ENCODE peak calls at places on chromosome 11, in four cellular contexts. C is fibroblast of lung, F is neural progenitor cell, U is mammary epithelial cell. N is an unnamed sample.

GRCh38 chr11:4862447-4863236 is 13.6 kb upstream of the OR51S1 start:
- DNase-seq in C (no peak), F (peak), U (no peak), N (no peak)

GRCh38 chr11:117145393-117145761 is 1.3 kb downstream of the PAFAH1B2 start:
- DNase-seq in F (peak), C (peak), U (peak), N (no peak)

GRCh38 chr11:6604081-6604626 is 580 bp downstream of the ILK start:
- DNase-seq in F (peak), U (peak), C (peak), N (no peak)

GRCh38 chr11:111045408-111045806 is 200.1 kb upstream of the POU2AF2 start:
- DNase-seq in C (no peak), F (no peak), U (no peak), N (no peak)

GRCh38 chr11:112400615-112401014 is 140.0 kb upstream of the PLET1 start:
- DNase-seq in F (no peak), C (no peak), U (no peak), N (no peak)

GRCh38 chr11:8720376-8720775 is 37.8 kb downstream of the RPL27A start:
- DNase-seq in U (no peak), C (no peak), F (no peak), N (no peak)

GRCh38 chr11:66317766-66318575 is 1.1 kb upstream of the CD248 start:
- DNase-seq in U (peak), F (peak), C (peak), N (no peak)

GRCh38 chr11:17046690-17047089 is 30.8 kb downstream of the RPS13 start:
- DNase-seq in U (no peak), C (no peak), F (no peak), N (no peak)

DNA sequence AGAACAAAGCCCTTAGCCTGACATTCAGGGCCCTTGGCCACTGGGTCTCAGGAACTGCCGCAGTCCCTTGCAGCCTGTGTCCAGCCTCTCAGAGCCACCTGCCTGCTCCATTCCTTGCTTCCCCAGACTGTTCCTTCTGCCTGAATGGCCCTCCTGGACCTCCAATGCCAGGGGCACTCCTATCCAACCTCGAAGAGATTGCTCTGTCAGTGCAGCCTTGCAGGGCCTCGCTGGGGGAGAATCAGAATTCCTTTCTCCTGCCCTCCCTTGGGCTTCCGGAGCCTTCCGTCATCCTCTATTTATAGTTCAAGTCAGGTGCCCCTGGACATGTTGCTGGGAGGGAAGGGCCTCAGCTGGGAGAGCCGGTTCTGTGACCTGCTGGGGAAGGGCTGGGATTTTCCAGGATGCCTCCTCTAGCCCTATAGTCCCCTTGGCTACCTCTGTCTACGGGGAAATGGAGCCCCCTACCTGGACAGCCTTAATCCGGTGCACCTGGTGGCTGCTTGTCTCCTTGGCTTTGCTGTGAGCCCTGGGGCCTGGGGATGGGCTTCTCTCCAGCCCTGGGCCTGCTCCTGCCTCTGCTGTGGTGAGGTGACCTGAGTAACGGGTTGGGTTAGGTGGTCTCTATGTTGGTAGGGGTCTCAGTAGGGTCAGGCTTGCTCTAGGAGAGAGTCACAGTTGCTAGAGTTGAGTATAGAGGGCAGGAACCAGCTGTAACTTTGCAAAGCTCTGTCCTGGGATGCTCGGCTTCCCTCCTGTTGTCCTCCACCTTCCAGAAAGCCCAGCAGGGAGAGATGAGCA is 45.9 kb upstream of the SYT7 start:
- DNase-seq in F (no peak), U (peak), C (peak), N (no peak)
- H3K9ac ChIP-seq in F (no peak), U (peak), C (no peak), N (no peak)

GRCh38 chr11:46383404-46383758 is 1.9 kb downstream of the MDK start:
- DNase-seq in U (no peak), F (no peak), C (no peak), N (no peak)

GRCh38 chr11:46382644-46383403 is 1.4 kb downstream of the MDK start:
- DNase-seq in U (no peak), F (peak), C (peak), N (no peak)

GRCh38 chr11:46380340-46381045 is 976 bp upstream of the MDK start:
- DNase-seq in U (no peak), F (peak), C (peak), N (no peak)

GRCh38 chr11:46381836-46382643 is 571 bp downstream of the MDK start:
- DNase-seq in F (peak), C (peak), U (no peak), N (no peak)

DNA sequence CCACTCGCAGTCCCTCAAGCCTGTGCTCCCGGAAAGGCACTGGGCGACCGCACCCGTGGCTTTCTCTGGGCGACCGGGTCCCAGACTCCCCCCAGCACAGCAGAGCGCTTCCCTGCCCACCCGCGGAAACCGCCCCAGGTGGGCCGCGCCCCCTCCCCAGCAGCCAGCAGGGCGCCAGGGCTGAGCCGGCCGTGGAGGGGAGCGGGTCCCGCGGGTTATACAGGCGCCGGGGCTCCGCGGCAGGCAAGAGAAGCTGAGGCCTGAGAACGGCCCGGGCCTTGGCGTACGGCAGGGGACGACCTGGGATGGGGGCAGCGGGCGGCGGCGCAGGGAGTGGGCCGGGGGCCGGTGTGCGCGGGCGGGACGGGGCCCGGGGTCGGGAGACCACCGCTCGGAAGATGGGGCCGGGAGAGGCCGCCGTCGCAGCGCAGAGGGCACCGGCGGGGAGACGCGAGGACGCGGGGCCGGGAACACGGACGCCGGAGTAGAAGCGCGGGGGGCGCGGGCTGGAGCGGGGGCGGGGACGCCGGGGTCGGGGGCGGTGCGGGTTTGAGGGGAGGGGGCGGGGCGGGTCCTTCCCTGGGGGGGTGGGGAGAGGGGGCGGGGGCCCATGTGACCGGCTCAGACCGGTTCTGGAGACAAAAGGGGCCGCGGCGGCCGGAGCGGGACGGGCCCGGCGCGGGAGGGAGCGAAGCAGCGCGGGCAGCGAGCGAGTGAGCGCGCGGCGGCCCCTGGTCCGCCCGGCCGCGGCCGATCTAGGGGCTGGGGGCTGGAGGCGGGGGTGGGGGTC is at the start of gene MDK:
- DNase-seq in F (peak), C (no peak), U (no peak), N (no peak)
- TF ChIP-seq EZH2 in F (no peak), C (no peak), U (no peak), N (no peak)

GRCh38 chr11:2097356-2097997 is 41.7 kb downstream of the IGF2 start:
- DNase-seq in C (peak), U (no peak), F (peak), N (no peak)
- H2AFZ ChIP-seq in C (peak), U (no peak), F (no peak), N (no peak)

GRCh38 chr11:73929388-73929787 is 21.4 kb upstream of the DNAJB13 start:
- DNase-seq in C (no peak), U (no peak), F (no peak), N (no peak)

GRCh38 chr11:73931951-73932350 is 18.9 kb upstream of the DNAJB13 start:
- DNase-seq in U (no peak), C (no peak), F (no peak), N (no peak)

GRCh38 chr11:73931039-73931645 is 19.7 kb upstream of the DNAJB13 start:
- DNase-seq in F (peak), C (peak), U (peak), N (no peak)
- H3K9ac ChIP-seq in F (no peak), C (no peak), U (no peak), N (no peak)

GRCh38 chr11:13965337-13965736 is 2.8 kb downstream of the SPON1 start:
- DNase-seq in C (no peak), U (no peak), F (peak), N (no peak)

GRCh38 chr11:13962562-13963168 is at the start of gene SPON1:
- DNase-seq in F (peak), C (peak), U (peak), N (no peak)

GRCh38 chr11:13964771-13965074 is 2.2 kb downstream of the SPON1 start:
- DNase-seq in U (no peak), F (no peak), C (no peak), N (no peak)

GRCh38 chr11:13963169-13963948 is 836 bp downstream of the SPON1 start:
- DNase-seq in U (no peak), F (peak), C (peak), N (no peak)

DNA sequence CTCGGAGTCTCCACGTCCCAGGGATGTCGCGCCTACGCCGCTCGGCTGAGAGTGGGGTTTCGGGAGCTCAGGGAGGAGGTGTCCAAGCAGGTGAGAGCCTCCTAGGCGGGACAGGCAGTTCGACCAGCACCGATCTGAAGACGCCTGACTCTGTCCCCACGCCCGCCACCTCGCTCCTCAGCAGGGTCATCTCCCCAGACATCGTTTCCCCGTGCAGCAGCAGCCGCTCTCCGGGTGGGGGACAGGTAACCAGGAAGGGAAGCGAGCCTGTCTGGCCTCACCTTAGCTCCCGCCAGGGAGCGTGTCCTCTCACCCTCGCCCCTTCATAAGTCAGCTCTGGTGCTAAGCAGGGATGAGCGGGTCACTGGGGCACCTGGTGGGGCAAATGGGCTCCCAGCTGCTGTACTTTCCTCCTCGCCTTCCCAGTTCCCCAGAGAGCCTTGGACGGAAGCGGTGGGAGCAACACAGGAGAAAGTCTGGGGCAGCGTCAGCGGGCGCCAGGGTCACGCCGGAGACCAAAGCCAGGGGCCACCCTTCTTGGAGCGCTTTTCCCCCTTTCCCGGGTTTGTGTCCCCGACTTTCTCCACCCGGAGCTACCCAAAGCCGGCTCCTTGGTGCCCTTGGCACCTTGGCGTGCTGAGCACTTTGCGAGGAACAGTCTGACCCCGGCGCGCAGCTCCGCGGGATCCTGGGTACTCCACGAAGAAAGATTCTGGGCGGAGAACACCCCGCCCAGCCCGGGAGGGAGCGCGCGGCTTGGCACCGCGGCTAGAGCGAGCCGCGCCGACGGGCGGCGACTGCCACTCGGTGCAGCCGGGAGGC is 1.6 kb downstream of the SPON1 start:
- DNase-seq in U (no peak), F (peak), C (no peak), N (no peak)
- TF ChIP-seq EZH2 in U (peak), F (peak), C (peak), N (peak)

GRCh38 chr11:82701847-82702520 is 31.7 kb downstream of the FAM181B start:
- DNase-seq in U (peak), C (peak), F (peak), N (peak)
- H2AFZ ChIP-seq in U (no peak), C (no peak), F (no peak), N (no peak)

DNA sequence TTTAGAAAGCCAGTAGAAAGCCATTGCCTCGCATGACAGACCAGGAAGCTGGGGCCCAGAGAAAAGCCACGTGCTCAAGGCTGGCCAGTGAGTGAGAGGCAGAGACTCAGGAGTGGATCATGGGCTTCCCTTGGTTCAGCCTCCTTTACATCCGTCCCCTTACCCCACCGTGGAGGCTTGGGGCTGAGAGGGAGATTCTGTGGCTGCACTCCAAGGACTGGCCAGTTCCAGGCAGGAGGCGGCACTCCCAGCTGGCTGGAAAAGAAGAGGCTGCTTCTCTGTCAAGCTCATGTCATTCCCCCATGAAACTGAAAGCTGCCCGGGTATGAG is 6.6 kb upstream of the ASCL2 start:
- DNase-seq in F (no peak), U (no peak), C (no peak), N (no peak)
- H3K9ac ChIP-seq in F (no peak), U (no peak), C (no peak), N (no peak)

N was measured in keratinocyte.